ENCODE peak calls at places on chromosomes 1 and 21, in ten cellular contexts. M is neural progenitor cell, K is neuronal stem cell, Z is GM23248, T is K562, P is mesenchymal stem cell, L is fibroblast of lung, S is mammary epithelial cell, Y is MM.1S, U is Karpas-422. O is an unnamed sample.

GRCh38 chr1:29629401-29629800 is 393.1 kb downstream of the PTPRU start:
- DNase-seq in K (no peak), T (no peak), M (no peak), Y (no peak), U (no peak), S (no peak), Z (no peak), L (no peak), P (no peak), O (no peak)

GRCh38 chr1:32496127-32496526 is 31.3 kb downstream of the ZBTB8B start:
- DNase-seq in P (peak; percentile 48), M (no peak), U (peak; percentile 31), T (no peak), K (no peak), Z (peak; percentile 62), L (peak; percentile 59), Y (no peak), S (peak; percentile 35), O (peak; percentile 74)

GRCh38 chr1:200654660-200655059 is 15.0 kb downstream of the DDX59 start:
- DNase-seq in S (peak; percentile 62), U (no peak), K (no peak), M (no peak), Z (peak; percentile 18), Y (no peak), T (no peak), P (no peak), L (no peak), O (no peak)

GRCh38 chr1:158117854-158118691 is 62.6 kb upstream of the CD1D start:
- DNase-seq in U (peak; percentile 69), P (peak; percentile 60), T (peak; percentile 37), M (peak; percentile 77), Y (peak; percentile 27), L (peak; percentile 58), K (no peak), Z (peak; percentile 70), S (no peak), O (peak; percentile 52)

GRCh38 chr1:202056644-202057334 is 46.4 kb downstream of the ELF3 start:
- DNase-seq in U (no peak), S (peak; percentile 96), L (no peak), P (no peak), T (no peak), M (no peak), Z (no peak), K (no peak), Y (no peak), O (no peak)

GRCh38 chr1:6927626-6928025 is 142.4 kb downstream of the CAMTA1 start:
- DNase-seq in Z (no peak), U (no peak), T (no peak), Y (no peak), S (peak; percentile 12), K (no peak), L (no peak), P (peak; percentile 62), M (no peak), O (no peak)

GRCh38 chr21:38479641-38480515 is 18.4 kb downstream of the ERG start:
- DNase-seq in T (no peak), U (no peak), S (peak; percentile 100), L (no peak), K (no peak), M (no peak), Y (no peak), Z (no peak), P (no peak), O (no peak)

GRCh38 chr1:147664206-147664605 is 6.1 kb downstream of the ACP6 start:
- DNase-seq in S (no peak), M (no peak), Y (no peak), K (no peak), Z (no peak), T (no peak), P (no peak), U (no peak), L (peak; percentile 42), O (no peak)

GRCh38 chr1:109866071-109866470 is 44.6 kb upstream of the CSF1 start:
- DNase-seq in Y (no peak), Z (no peak), L (no peak), K (no peak), P (no peak), U (no peak), S (no peak), T (no peak), M (no peak), O (no peak)

GRCh38 chr1:189131576-189131975 is 1346.1 kb downstream of the BRINP3 start:
- DNase-seq in T (no peak), U (no peak), Y (no peak), M (no peak), L (no peak), P (no peak), Z (no peak), K (no peak), S (no peak), O (no peak)

DNA sequence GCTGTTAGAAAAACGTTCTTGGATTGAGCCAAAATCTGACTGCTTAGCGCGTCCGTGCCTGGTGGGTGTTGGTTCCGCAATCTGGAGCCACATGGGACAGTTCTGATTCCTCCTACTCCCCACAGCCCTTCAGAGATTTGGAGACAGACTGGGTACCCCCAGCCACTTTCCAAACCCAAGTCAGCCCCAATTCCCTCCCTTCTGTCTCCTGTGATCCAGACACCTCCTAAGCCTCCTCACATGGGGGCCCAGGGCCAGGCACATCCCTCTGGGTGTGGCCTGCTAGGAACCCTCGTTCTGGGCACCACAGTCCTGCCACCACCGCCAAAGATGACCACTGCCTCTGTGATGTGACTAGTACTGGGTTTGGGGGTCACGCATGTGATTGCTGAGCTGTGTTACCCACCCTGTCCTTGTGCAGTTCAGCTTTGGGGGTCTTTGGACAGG is 4.8 kb downstream of the PLA2G5 start:
- DNase-seq in T (no peak), U (no peak), S (no peak), M (no peak), Y (no peak), P (no peak), Z (peak; percentile 94), K (no peak), L (no peak), O (no peak)
- H3K9ac ChIP-seq in T (no peak overlapping the region), U (no peak overlapping the region), S (no peak overlapping the region), M (no peak overlapping the region), Y (no peak overlapping the region), P (peak overlapping the region; percentile 57), Z (peak overlapping the region; percentile 53), K (no peak overlapping the region), L (no peak overlapping the region), O (no peak overlapping the region)

GRCh38 chr1:28280501-28280900 is 21.2 kb downstream of the SESN2 start:
- DNase-seq in M (no peak), Z (no peak), L (no peak), P (no peak), S (no peak), U (no peak), K (no peak), T (peak; percentile 26), Y (no peak), O (peak; percentile 15)
- H3K4me1 ChIP-seq in M (peaks cover 2% of the 10 kb centered on the region), Z (no peaks in the 10 kb centered on the region), L (no peaks in the 10 kb centered on the region), P (peaks cover 4% of the 10 kb centered on the region), S (no peaks in the 10 kb centered on the region), U (no peaks in the 10 kb centered on the region), K (no peaks in the 10 kb centered on the region), T (peaks cover 11% of the 10 kb centered on the region), Y (no peaks in the 10 kb centered on the region), O (no peaks in the 10 kb centered on the region)

GRCh38 chr21:44436958-44437357 is 18.4 kb upstream of the LRRC3 start:
- DNase-seq in K (no peak), M (no peak), Y (no peak), L (no peak), S (no peak), U (no peak), P (no peak), T (no peak), Z (no peak), O (no peak)
- H3K9ac ChIP-seq in K (no peak overlapping the region), M (no peak overlapping the region), Y (no peak overlapping the region), L (no peak overlapping the region), S (no peak overlapping the region), U (no peak overlapping the region), P (no peak overlapping the region), T (no peak overlapping the region), Z (no peak overlapping the region), O (no peak overlapping the region)

DNA sequence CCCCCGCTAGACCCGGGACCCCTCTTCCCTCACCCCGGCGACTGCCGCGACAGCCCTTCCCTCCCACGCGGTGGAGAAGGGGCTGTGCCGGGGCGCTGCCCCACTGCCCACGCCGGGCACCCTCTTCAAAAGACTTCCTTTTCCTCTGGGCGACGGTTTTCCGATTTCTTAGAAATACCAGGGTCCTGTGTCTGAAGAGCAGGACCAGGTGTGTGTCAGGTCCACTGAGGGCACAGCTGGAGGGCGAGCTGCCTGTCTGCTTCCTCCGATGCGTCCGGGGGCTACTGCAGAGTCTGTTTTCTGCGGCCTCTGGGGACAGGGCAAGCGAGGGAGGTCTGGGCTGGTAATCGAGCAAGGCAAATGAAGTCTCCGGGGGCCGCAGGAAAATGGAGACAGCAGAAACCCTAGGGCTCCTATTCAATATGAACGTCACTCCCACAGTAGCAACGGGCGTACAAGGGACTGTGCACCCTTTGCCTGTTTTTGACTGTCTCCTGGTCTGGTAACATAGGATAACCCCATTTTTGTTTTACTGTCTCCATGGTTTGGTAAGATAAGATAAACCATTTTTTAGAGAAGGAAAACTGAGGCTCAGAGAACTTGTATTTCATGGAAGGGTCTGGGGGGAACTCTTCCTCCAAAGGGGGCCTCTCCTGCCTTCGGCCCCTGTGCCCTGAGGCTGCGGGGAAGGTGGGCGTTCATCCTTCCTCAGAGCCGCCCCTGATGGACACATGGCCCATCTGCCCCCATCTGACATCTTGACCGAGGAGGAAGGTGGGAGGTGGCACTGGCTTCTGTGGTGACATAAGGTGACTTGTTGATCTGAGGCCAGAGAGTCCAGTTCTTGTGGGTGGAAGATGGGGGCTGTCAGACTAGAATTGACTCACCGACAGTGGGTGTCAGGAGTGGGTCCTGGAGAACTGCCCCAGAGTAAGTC is 970 bp downstream of the TNFRSF1B start:
- DNase-seq in K (no peak), Y (peak; percentile 9), S (no peak), U (peak; percentile 95), Z (no peak), T (peak; percentile 81), L (no peak), M (no peak), P (peak; percentile 32), O (no peak)
- H3K4me1 ChIP-seq in K (peaks cover 12% of the 10 kb centered on the region), Y (peaks cover 4% of the 10 kb centered on the region), S (peaks cover 7% of the 10 kb centered on the region), U (peaks cover 11% of the 10 kb centered on the region), Z (no peaks in the 10 kb centered on the region), T (peaks cover 28% of the 10 kb centered on the region), L (no peaks in the 10 kb centered on the region), M (no peaks in the 10 kb centered on the region), P (peaks cover 16% of the 10 kb centered on the region), O (peaks cover 18% of the 10 kb centered on the region)

GRCh38 chr1:116508984-116509980 is 61.5 kb downstream of the CD58 start:
- DNase-seq in S (peak; percentile 94), M (no peak), Z (peak; percentile 90), T (peak; percentile 45), Y (no peak), K (no peak), L (peak; percentile 90), P (peak; percentile 20), U (no peak), O (peak; percentile 68)
- H3K9ac ChIP-seq in S (peak overlapping the region; percentile 46), M (no peak overlapping the region), Z (peak overlapping the region; percentile 66), T (no peak overlapping the region), Y (no peak overlapping the region), K (no peak overlapping the region), L (no peak overlapping the region), P (peak overlapping the region; percentile 77), U (no peak overlapping the region), O (peak overlapping the region; percentile 28)

GRCh38 chr21:42062543-42063022 is 8.5 kb upstream of the UMODL1 start:
- DNase-seq in S (no peak), Z (no peak), P (no peak), L (no peak), U (peak; percentile 90), M (no peak), Y (peak; percentile 99), K (no peak), T (no peak), O (no peak)
- H3K4me1 ChIP-seq in S (peaks cover 18% of the 10 kb centered on the region), Z (peaks cover 4% of the 10 kb centered on the region), P (peaks cover 1% of the 10 kb centered on the region), L (peaks cover 3% of the 10 kb centered on the region), U (peaks cover 54% of the 10 kb centered on the region), M (peaks cover 20% of the 10 kb centered on the region), Y (peaks cover 54% of the 10 kb centered on the region), K (peaks cover 19% of the 10 kb centered on the region), T (peaks cover 12% of the 10 kb centered on the region), O (peaks cover 8% of the 10 kb centered on the region)

GRCh38 chr21:41247976-41248545 is 68.5 kb upstream of the FAM3B start:
- DNase-seq in K (no peak), S (no peak), M (no peak), Z (no peak), P (no peak), T (no peak), L (no peak), Y (no peak), U (no peak), O (no peak)
- H3K9ac ChIP-seq in K (no peak overlapping the region), S (no peak overlapping the region), M (no peak overlapping the region), Z (no peak overlapping the region), P (no peak overlapping the region), T (no peak overlapping the region), L (no peak overlapping the region), Y (no peak overlapping the region), U (no peak overlapping the region), O (peak overlapping the region; percentile 75)